ENCODE peak calls at places on chromosomes 4 and X, in ten cellular contexts. T, C, R, L, G, Q, J, N, P and Z are unnamed samples.

GRCh38 chr4:109465065-109465464 is 31.4 kb downstream of the SEC24B start:
- DNase-seq in T (no peak), C (no peak), R (no peak), L (no peak), G (no peak), Q (peak; percentile 65), J (no peak), N (no peak), P (peak; percentile 39), Z (no peak)

GRCh38 chrX:149513713-149514427 is 8.8 kb upstream of the IDS start:
- DNase-seq in T (no peak), C (peak; percentile 21), R (no peak), L (no peak), G (no peak), Q (no peak), J (no peak), N (no peak), P (peak; percentile 81), Z (no peak)

GRCh38 chr4:29046716-29047115 is 1673.5 kb upstream of the PCDH7 start:
- DNase-seq in T (no peak), C (peak; percentile 93), R (no peak), L (no peak), G (no peak), Q (no peak), J (no peak), N (no peak), P (peak; percentile 46), Z (no peak)

GRCh38 chr4:1799997-1800375 is 6.9 kb downstream of the FGFR3 start:
- DNase-seq in T (no peak), C (no peak), R (no peak), L (no peak), G (no peak), Q (no peak), J (no peak), N (no peak), P (no peak), Z (no peak)

GRCh38 chr4:141486375-141486997 is 149.9 kb upstream of the IL15 start:
- DNase-seq in T (no peak), C (peak; percentile 90), R (no peak), L (no peak), G (no peak), Q (no peak), J (peak; percentile 48), N (no peak), P (peak; percentile 86), Z (no peak)

GRCh38 chrX:100829730-100830129 is 9.5 kb downstream of the CSTF2 start:
- DNase-seq in T (no peak), C (peak; percentile 77), R (no peak), L (no peak), G (no peak), Q (no peak), J (no peak), N (no peak), P (peak; percentile 13), Z (no peak)

GRCh38 chr4:1731180-1731579 is 9.9 kb downstream of the TACC3 start:
- DNase-seq in T (peak; percentile 92), C (peak; percentile 53), R (no peak), L (no peak), G (no peak), Q (no peak), J (peak; percentile 30), N (no peak), P (peak; percentile 77), Z (no peak)

GRCh38 chrX:19751068-19751467 is 136.3 kb downstream of the SH3KBP1 start:
- DNase-seq in T (no peak), C (no peak), R (no peak), L (no peak), G (no peak), Q (no peak), J (no peak), N (no peak), P (peak; percentile 3), Z (no peak)

GRCh38 chr4:16661813-16662212 is 236.6 kb downstream of the LDB2 start:
- DNase-seq in T (no peak), C (no peak), R (no peak), L (no peak), G (no peak), Q (no peak), J (no peak), N (no peak), P (peak; percentile 43), Z (no peak)

GRCh38 chr4:152956650-152957436 is 20.7 kb downstream of the FHDC1 start:
- DNase-seq in T (no peak), C (peak; percentile 64), R (no peak), L (no peak), G (no peak), Q (no peak), J (no peak), N (no peak), P (peak; percentile 64), Z (no peak)

GRCh38 chrX:121011254-121011653 is 25.7 kb upstream of the CT47A1 start:
- DNase-seq in T (no peak), C (no peak), R (no peak), L (no peak), G (no peak), Q (no peak), J (no peak), N (no peak), P (no peak), Z (no peak)

GRCh38 chrX:72576161-72576896 is 3.7 kb upstream of the HDAC8 start:
- DNase-seq in T (peak; percentile 41), C (peak; percentile 52), R (peak; percentile 26), L (no peak), G (no peak), Q (peak; percentile 48), J (no peak), N (no peak), P (peak; percentile 81), Z (no peak)

GRCh38 chr4:8702020-8702495 is 109.5 kb downstream of the CPZ start:
- DNase-seq in T (no peak), C (no peak), R (no peak), L (peak; percentile 25), G (no peak), Q (peak; percentile 2), J (no peak), N (no peak), P (no peak), Z (no peak)
- H3K27me3 ChIP-seq in T (no peaks in the 10 kb centered on the region), C (peaks cover 8% of the 10 kb centered on the region), R (peaks cover 8% of the 10 kb centered on the region), L (no peaks in the 10 kb centered on the region), G (no peaks in the 10 kb centered on the region), Q (no peaks in the 10 kb centered on the region), J (no peaks in the 10 kb centered on the region), N (no peaks in the 10 kb centered on the region), P (no peaks in the 10 kb centered on the region), Z (peaks cover 94% of the 10 kb centered on the region)

GRCh38 chrX:108270739-108271396 is 167.4 kb downstream of the COL4A6 start:
- DNase-seq in T (no peak), C (peak; percentile 12), R (no peak), L (no peak), G (no peak), Q (no peak), J (no peak), N (no peak), P (peak; percentile 80), Z (no peak)

GRCh38 chrX:108271397-108271787 is 166.8 kb downstream of the COL4A6 start:
- DNase-seq in T (no peak), C (no peak), R (no peak), L (no peak), G (no peak), Q (no peak), J (no peak), N (no peak), P (no peak), Z (no peak)

GRCh38 chrX:108270280-108270679 is 167.9 kb downstream of the COL4A6 start:
- DNase-seq in T (no peak), C (no peak), R (no peak), L (no peak), G (no peak), Q (no peak), J (no peak), N (no peak), P (no peak), Z (no peak)

DNA sequence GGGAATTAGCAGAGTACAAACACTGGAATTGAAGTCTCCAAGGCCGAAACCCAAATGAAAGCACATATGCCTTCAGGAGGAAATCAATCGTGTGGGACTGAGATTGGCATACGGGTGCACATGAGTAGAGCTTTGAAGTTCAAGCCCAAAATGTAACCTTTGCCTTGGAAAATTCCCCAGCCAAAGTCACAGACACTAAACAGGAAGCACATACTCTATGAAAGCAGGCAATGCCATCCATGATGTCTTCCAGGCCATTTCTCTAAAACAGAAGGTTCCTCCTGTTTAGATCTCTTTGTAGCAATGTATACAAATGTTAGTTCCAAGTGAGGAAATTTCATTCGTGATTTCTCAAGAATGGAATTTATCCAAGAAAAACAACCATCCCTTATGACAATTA is 162.5 kb downstream of the COL4A6 start:
- DNase-seq in T (no peak), C (no peak), R (no peak), L (no peak), G (no peak), Q (no peak), J (no peak), N (no peak), P (no peak), Z (no peak)
- H3K27me3 ChIP-seq in T (no peaks in the 10 kb centered on the region), C (no peaks in the 10 kb centered on the region), R (no peaks in the 10 kb centered on the region), L (no peaks in the 10 kb centered on the region), G (no peaks in the 10 kb centered on the region), Q (peaks cover 6% of the 10 kb centered on the region), J (no peaks in the 10 kb centered on the region), N (no peaks in the 10 kb centered on the region), P (no peaks in the 10 kb centered on the region), Z (no peaks in the 10 kb centered on the region)

GRCh38 chr4:4859799-4860380 is 425 bp downstream of the MSX1 start:
- DNase-seq in T (no peak), C (no peak), R (no peak), L (no peak), G (no peak), Q (no peak), J (no peak), N (no peak), P (no peak), Z (no peak)

GRCh38 chr4:4860803-4861591 is 1.5 kb downstream of the MSX1 start:
- DNase-seq in T (no peak), C (peak; percentile 32), R (no peak), L (no peak), G (no peak), Q (peak; percentile 31), J (no peak), N (no peak), P (no peak), Z (no peak)

GRCh38 chr4:4859010-4859798 is at the start of gene MSX1:
- DNase-seq in T (no peak), C (peak; percentile 75), R (peak; percentile 87), L (peak; percentile 90), G (peak; percentile 47), Q (peak; percentile 89), J (peak; percentile 90), N (peak; percentile 85), P (peak; percentile 84), Z (no peak)

GRCh38 chr4:4861592-4862551 is 2.4 kb downstream of the MSX1 start:
- DNase-seq in T (no peak), C (no peak), R (no peak), L (no peak), G (no peak), Q (no peak), J (no peak), N (no peak), P (no peak), Z (no peak)

GRCh38 chr4:4860381-4860802 is 927 bp downstream of the MSX1 start:
- DNase-seq in T (no peak), C (peak; percentile 35), R (no peak), L (no peak), G (no peak), Q (no peak), J (no peak), N (no peak), P (no peak), Z (no peak)
- H3K27me3 ChIP-seq in T (peaks cover 44% of the 10 kb centered on the region), C (peaks cover 40% of the 10 kb centered on the region), R (peaks cover 72% of the 10 kb centered on the region), L (peaks cover 3% of the 10 kb centered on the region), G (peaks cover 12% of the 10 kb centered on the region), Q (peaks cover 55% of the 10 kb centered on the region), J (no peaks in the 10 kb centered on the region), N (peaks cover 91% of the 10 kb centered on the region), P (peaks cover 24% of the 10 kb centered on the region), Z (peaks cover 59% of the 10 kb centered on the region)

GRCh38 chrX:25555521-25555920 is 539.8 kb upstream of the ARX start:
- DNase-seq in T (no peak), C (no peak), R (no peak), L (no peak), G (no peak), Q (no peak), J (no peak), N (no peak), P (no peak), Z (no peak)
- H3K27me3 ChIP-seq in T (no peaks in the 10 kb centered on the region), C (no peaks in the 10 kb centered on the region), R (no peaks in the 10 kb centered on the region), L (no peaks in the 10 kb centered on the region), G (no peaks in the 10 kb centered on the region), Q (no peaks in the 10 kb centered on the region), J (no peaks in the 10 kb centered on the region), N (no peaks in the 10 kb centered on the region), P (no peaks in the 10 kb centered on the region), Z (no peaks in the 10 kb centered on the region)